ENCODE peak calls at places on chromosomes 5 and 9, in five cellular contexts. I, V, G, Y and E are unnamed samples.

GRCh38 chr9:34585946-34586705 is 3.4 kb downstream of the CNTFR start:
- DNase-seq in I (no peak), V (no peak), G (no peak), Y (no peak), E (no peak)

GRCh38 chr5:15807861-15808260 is 307.9 kb downstream of the FBXL7 start:
- DNase-seq in I (peak), V (peak), G (no peak), Y (no peak), E (peak)

GRCh38 chr9:99287641-99288040 is 65.6 kb downstream of the SEC61B start:
- DNase-seq in I (no peak), V (no peak), G (no peak), Y (no peak), E (no peak)

GRCh38 chr5:61732796-61733195 is 400.7 kb downstream of the ZSWIM6 start:
- DNase-seq in I (no peak), V (no peak), G (no peak), Y (no peak), E (no peak)

GRCh38 chr9:121447341-121447834 is 52.3 kb downstream of the GGTA1 start:
- DNase-seq in I (peak), V (peak), G (no peak), Y (peak), E (peak)

GRCh38 chr5:157558089-157558595 is 17.4 kb downstream of the ADAM19 start:
- DNase-seq in I (peak), V (peak), G (no peak), Y (no peak), E (no peak)

GRCh38 chr9:88460583-88461332 is 72.5 kb downstream of the SPIN1 start:
- DNase-seq in I (no peak), V (no peak), G (no peak), Y (no peak), E (no peak)

GRCh38 chr5:67341478-67341877 is 144.9 kb upstream of the CD180 start:
- DNase-seq in I (no peak), V (no peak), G (no peak), Y (no peak), E (no peak)

GRCh38 chr5:172870807-172871431 is 36.9 kb downstream of the ERGIC1 start:
- DNase-seq in I (no peak), V (no peak), G (no peak), Y (no peak), E (peak)

GRCh38 chr5:179731791-179732411 is 721 bp upstream of the MAML1 start:
- DNase-seq in I (peak), V (peak), G (no peak), Y (peak), E (peak)

GRCh38 chr9:124281934-124282351 is 24.2 kb downstream of the NEK6 start:
- DNase-seq in I (no peak), V (no peak), G (no peak), Y (no peak), E (peak)

GRCh38 chr9:83675466-83675865 is 32.3 kb downstream of the UBQLN1 start:
- DNase-seq in I (no peak), V (no peak), G (no peak), Y (no peak), E (no peak)